ENCODE peak calls at places on chromosomes 5 and 9, in seven cellular contexts. I, D, R, F, W, Y and U are unnamed samples.

GRCh38 chr5:10250804-10251276 is 760 bp downstream of the CCT5 start:
- DNase-seq in I (peak; percentile 32), D (no peak), R (no peak), F (no peak), W (no peak), Y (no peak), U (no peak)

GRCh38 chr9:110244616-110245015 is 11.7 kb downstream of the TXN start:
- DNase-seq in I (no peak), D (no peak), R (no peak), F (no peak), W (no peak), Y (no peak), U (no peak)

GRCh38 chr5:119274767-119275130 is 81.1 kb upstream of the TNFAIP8 start:
- DNase-seq in I (peak; percentile 74), D (no peak), R (no peak), F (no peak), W (no peak), Y (no peak), U (peak; percentile 33)

GRCh38 chr5:37716405-37716804 is 123.4 kb downstream of the GDNF start:
- DNase-seq in I (no peak), D (no peak), R (no peak), F (no peak), W (no peak), Y (no peak), U (no peak)

GRCh38 chr9:88818495-88819201 is 172.6 kb upstream of the S1PR3 start:
- DNase-seq in I (peak; percentile 60), D (no peak), R (no peak), F (peak; percentile 55), W (no peak), Y (no peak), U (no peak)

GRCh38 chr9:87324613-87325194 is 173.0 kb upstream of the DAPK1 start:
- DNase-seq in I (peak; percentile 86), D (no peak), R (no peak), F (no peak), W (no peak), Y (peak; percentile 60), U (peak; percentile 13)

GRCh38 chr5:166581827-166582226 is 1709.6 kb upstream of the WWC1 start:
- DNase-seq in I (no peak), D (no peak), R (no peak), F (no peak), W (no peak), Y (no peak), U (no peak)

GRCh38 chr5:176732736-176733585 is 77.4 kb upstream of the UNC5A start:
- DNase-seq in I (no peak), D (no peak), R (no peak), F (no peak), W (no peak), Y (no peak), U (no peak)

GRCh38 chr9:114011313-114011712 is 66.8 kb downstream of the AMBP start:
- DNase-seq in I (no peak), D (no peak), R (no peak), F (no peak), W (no peak), Y (no peak), U (no peak)

GRCh38 chr5:158880514-158881001 is 219.2 kb downstream of the EBF1 start:
- DNase-seq in I (no peak), D (no peak), R (no peak), F (no peak), W (no peak), Y (peak; percentile 72), U (no peak)

GRCh38 chr5:81425569-81425968 is 31.6 kb upstream of the ACOT12 start:
- DNase-seq in I (peak; percentile 74), D (no peak), R (no peak), F (no peak), W (no peak), Y (peak; percentile 77), U (no peak)

GRCh38 chr5:111221139-111221538 is 3.0 kb upstream of the CAMK4 start:
- DNase-seq in I (no peak), D (no peak), R (no peak), F (no peak), W (no peak), Y (no peak), U (no peak)

GRCh38 chr5:149453618-149454415 is 74.7 kb upstream of the IL17B start:
- DNase-seq in I (no peak), D (no peak), R (no peak), F (no peak), W (no peak), Y (no peak), U (no peak)

GRCh38 chr5:86360801-86361200 is 256.9 kb upstream of the COX7C start:
- DNase-seq in I (no peak), D (no peak), R (no peak), F (no peak), W (no peak), Y (no peak), U (no peak)

GRCh38 chr9:74643303-74643933 is 146.3 kb downstream of the RORB start:
- DNase-seq in I (no peak), D (no peak), R (no peak), F (no peak), W (no peak), Y (no peak), U (no peak)

GRCh38 chr5:142063878-142064331 is 44.7 kb upstream of the NDFIP1 start:
- DNase-seq in I (peak; percentile 87), D (peak; percentile 88), R (no peak), F (no peak), W (no peak), Y (peak; percentile 99), U (peak; percentile 30)

GRCh38 chr9:123724211-123724831 is 205.6 kb downstream of the DENND1A start:
- DNase-seq in I (peak; percentile 79), D (peak; percentile 29), R (no peak), F (no peak), W (no peak), Y (peak; percentile 42), U (peak; percentile 2)

GRCh38 chr5:17227868-17228267 is 10.4 kb downstream of the BASP1 start:
- DNase-seq in I (no peak), D (no peak), R (no peak), F (no peak), W (no peak), Y (no peak), U (no peak)

GRCh38 chr5:10262121-10262774 is 12.2 kb downstream of the CCT5 start:
- DNase-seq in I (no peak), D (peak; percentile 38), R (no peak), F (no peak), W (no peak), Y (no peak), U (no peak)

GRCh38 chr9:127942152-127943010 is 4.7 kb upstream of the DPM2 start:
- DNase-seq in I (peak; percentile 84), D (peak; percentile 79), R (no peak), F (no peak), W (no peak), Y (peak; percentile 77), U (peak; percentile 38)

GRCh38 chr5:11130111-11130510 is 369.1 kb upstream of the DAP start:
- DNase-seq in I (no peak), D (no peak), R (no peak), F (no peak), W (no peak), Y (peak; percentile 53), U (no peak)

GRCh38 chr9:36470891-36471290 is 70.8 kb upstream of the RNF38 start:
- DNase-seq in I (peak; percentile 72), D (peak; percentile 68), R (peak; percentile 33), F (peak; percentile 18), W (peak; percentile 35), Y (no peak), U (peak; percentile 25)

GRCh38 chr9:79694676-79695400 is 123.1 kb downstream of the TLE4 start:
- DNase-seq in I (peak; percentile 70), D (no peak), R (no peak), F (peak; percentile 73), W (no peak), Y (no peak), U (no peak)

GRCh38 chr9:104981543-104982129 is 53.7 kb upstream of the ABCA1 start:
- DNase-seq in I (no peak), D (no peak), R (no peak), F (no peak), W (no peak), Y (no peak), U (no peak)

GRCh38 chr5:113524927-113525326 is 11.4 kb downstream of the YTHDC2 start:
- DNase-seq in I (no peak), D (no peak), R (no peak), F (no peak), W (no peak), Y (no peak), U (peak; percentile 11)

GRCh38 chr5:177396086-177396485 is 4.4 kb downstream of the PFN3 start:
- DNase-seq in I (no peak), D (no peak), R (no peak), F (no peak), W (no peak), Y (no peak), U (no peak)

GRCh38 chr5:103210952-103211351 is 47.6 kb upstream of the MACIR start:
- DNase-seq in I (no peak), D (no peak), R (no peak), F (no peak), W (no peak), Y (no peak), U (no peak)

GRCh38 chr5:176608937-176609723 is 826 bp downstream of the GPRIN1 start:
- DNase-seq in I (no peak), D (no peak), R (no peak), F (no peak), W (no peak), Y (peak; percentile 43), U (no peak)

GRCh38 chr5:68141494-68141893 is 74.1 kb upstream of the PIK3R1 start:
- DNase-seq in I (no peak), D (no peak), R (no peak), F (no peak), W (no peak), Y (no peak), U (no peak)

GRCh38 chr9:96758845-96759673 is 18.8 kb downstream of the ZNF510 start:
- DNase-seq in I (peak; percentile 7), D (no peak), R (no peak), F (no peak), W (no peak), Y (no peak), U (no peak)

GRCh38 chr5:52481851-52482250 is 305.9 kb upstream of the ITGA1 start:
- DNase-seq in I (no peak), D (no peak), R (no peak), F (no peak), W (no peak), Y (no peak), U (no peak)

GRCh38 chr5:133713746-133714145 is 101.4 kb upstream of the FSTL4 start:
- DNase-seq in I (no peak), D (no peak), R (no peak), F (no peak), W (no peak), Y (no peak), U (no peak)